ENCODE peak calls at places on chromosomes 13 and 19, in eight cellular contexts. W, H, I, E, N, M, A and U are unnamed samples. For H3K4me1, the result is how much of the 10 kb centered on the place peaks cover.

GRCh38 chr13:113468029-113468428 is 14.7 kb upstream of the ADPRHL1 start:
- DNase-seq in W (no peak), H (no peak), I (no peak), E (no peak), N (no peak), M (no peak), A (no peak), U (no peak)

GRCh38 chr13:100547805-100548204 is 40.8 kb downstream of the GGACT start:
- DNase-seq in W (no peak), H (peak), I (no peak), E (no peak), N (no peak), M (peak), A (no peak), U (no peak)

GRCh38 chr13:112931028-112931934 is 37.7 kb upstream of the MCF2L start:
- DNase-seq in W (no peak), H (no peak), I (no peak), E (peak), N (no peak), M (peak), A (peak), U (no peak)

GRCh38 chr19:4473011-4473410 is 914 bp downstream of the HDGFL2 start:
- DNase-seq in W (no peak), H (no peak), I (no peak), E (no peak), N (no peak), M (no peak), A (no peak), U (no peak)

GRCh38 chr19:4012092-4012974 is 4.8 kb downstream of the PIAS4 start:
- DNase-seq in W (no peak), H (no peak), I (no peak), E (no peak), N (no peak), M (no peak), A (no peak), U (no peak)

GRCh38 chr19:47704024-47704423 is 9.2 kb upstream of the EHD2 start:
- DNase-seq in W (no peak), H (no peak), I (no peak), E (no peak), N (no peak), M (no peak), A (peak), U (no peak)

GRCh38 chr19:536881-537404 is 5.4 kb downstream of the CDC34 start:
- DNase-seq in W (no peak), H (no peak), I (no peak), E (no peak), N (no peak), M (no peak), A (no peak), U (no peak)

GRCh38 chr13:99982741-99983400 is 1.3 kb downstream of the ZIC2 start:
- DNase-seq in W (peak), H (no peak), I (no peak), E (no peak), N (no peak), M (peak), A (no peak), U (no peak)

GRCh38 chr19:4327252-4327876 is 11.3 kb downstream of the STAP2 start:
- DNase-seq in W (peak), H (peak), I (peak), E (peak), N (peak), M (peak), A (peak), U (peak)

GRCh38 chr13:26485288-26485687 is 72.2 kb upstream of the WASF3 start:
- DNase-seq in W (no peak), H (no peak), I (no peak), E (no peak), N (no peak), M (no peak), A (no peak), U (no peak)

GRCh38 chr19:31352782-31353651 is 3.8 kb upstream of the TSHZ3 start:
- DNase-seq in W (no peak), H (no peak), I (no peak), E (no peak), N (no peak), M (no peak), A (no peak), U (no peak)

GRCh38 chr13:99898421-99898820 is 73.1 kb downstream of the ZIC5 start:
- DNase-seq in W (no peak), H (no peak), I (no peak), E (no peak), N (no peak), M (no peak), A (no peak), U (no peak)

GRCh38 chr13:113992276-113993005 is 18.6 kb upstream of the C13orf46 start:
- DNase-seq in W (no peak), H (peak), I (no peak), E (no peak), N (no peak), M (no peak), A (no peak), U (no peak)

GRCh38 chr13:75550159-75550567 is 572 bp downstream of the UCHL3 start:
- DNase-seq in W (peak), H (no peak), I (no peak), E (peak), N (no peak), M (peak), A (peak), U (no peak)

GRCh38 chr13:112968380-112968909 is 569 bp upstream of the MCF2L start:
- DNase-seq in W (no peak), H (peak), I (no peak), E (no peak), N (peak), M (peak), A (no peak), U (peak)

GRCh38 chr19:4064073-4064550 is 2.6 kb downstream of the ZBTB7A start:
- DNase-seq in W (no peak), H (peak), I (no peak), E (no peak), N (no peak), M (peak), A (peak), U (no peak)

GRCh38 chr19:47886010-47886559 is at the start of gene SULT2A1:
- DNase-seq in W (no peak), H (no peak), I (no peak), E (no peak), N (no peak), M (no peak), A (no peak), U (no peak)

GRCh38 chr13:24764276-24764630 is 284 bp downstream of the RNF17 start:
- DNase-seq in W (no peak), H (no peak), I (no peak), E (no peak), N (no peak), M (no peak), A (no peak), U (no peak)

GRCh38 chr13:25468330-25469178 is 96.8 kb downstream of the ATP8A2 start:
- DNase-seq in W (no peak), H (no peak), I (no peak), E (no peak), N (no peak), M (peak), A (no peak), U (no peak)

GRCh38 chr13:103531278-103531677 is 465.1 kb upstream of the SLC10A2 start:
- DNase-seq in W (no peak), H (no peak), I (no peak), E (no peak), N (no peak), M (no peak), A (no peak), U (no peak)

GRCh38 chr13:91329736-91330135 is 17.8 kb upstream of the MIR17HG start:
- DNase-seq in W (no peak), H (no peak), I (no peak), E (no peak), N (no peak), M (no peak), A (no peak), U (no peak)

GRCh38 chr13:32911506-32911905 is 104.7 kb upstream of the KL start:
- DNase-seq in W (no peak), H (no peak), I (no peak), E (peak), N (no peak), M (peak), A (peak), U (no peak)

GRCh38 chr19:719081-719512 is 10.4 kb downstream of the PALM start:
- DNase-seq in W (peak), H (no peak), I (peak), E (no peak), N (no peak), M (no peak), A (no peak), U (no peak)

GRCh38 chr13:112838038-112838965 is 130.7 kb upstream of the MCF2L start:
- DNase-seq in W (no peak), H (no peak), I (no peak), E (no peak), N (no peak), M (no peak), A (no peak), U (no peak)

GRCh38 chr13:113049521-113049941 is 56.1 kb upstream of the F7 start:
- DNase-seq in W (peak), H (peak), I (no peak), E (no peak), N (no peak), M (no peak), A (no peak), U (peak)

GRCh38 chr19:16078759-16079707 is 2.7 kb downstream of the TPM4 start:
- DNase-seq in W (peak), H (no peak), I (peak), E (peak), N (peak), M (peak), A (peak), U (peak)

GRCh38 chr19:49120868-49121267 is 1.5 kb downstream of the PPFIA3 start:
- DNase-seq in W (no peak), H (no peak), I (no peak), E (no peak), N (no peak), M (no peak), A (no peak), U (no peak)

GRCh38 chr19:49118565-49119410 is at the start of gene C19orf73:
- DNase-seq in W (peak), H (peak), I (peak), E (peak), N (peak), M (peak), A (peak), U (peak)

GRCh38 chr19:49119411-49120324 is at the start of gene PPFIA3:
- DNase-seq in W (peak), H (peak), I (peak), E (peak), N (no peak), M (peak), A (peak), U (peak)

GRCh38 chr19:49117677-49118564 is 1.0 kb downstream of the C19orf73 start:
- DNase-seq in W (peak), H (no peak), I (no peak), E (no peak), N (no peak), M (no peak), A (no peak), U (peak)

GRCh38 chr19:49120325-49120683 is 960 bp downstream of the PPFIA3 start:
- DNase-seq in W (no peak), H (no peak), I (no peak), E (no peak), N (no peak), M (no peak), A (no peak), U (no peak)
- H3K4me3 ChIP-seq in W (no peak), H (no peak), I (peak), E (peak), N (peak), M (no peak), A (no peak), U (no peak)

GRCh38 chr19:14515501-14516047 is 2.6 kb downstream of the DNAJB1 start:
- DNase-seq in W (no peak), H (no peak), I (no peak), E (no peak), N (no peak), M (no peak), A (peak), U (no peak)

GRCh38 chr19:14512420-14512961 is 5.7 kb downstream of the DNAJB1 start:
- DNase-seq in W (no peak), H (no peak), I (no peak), E (no peak), N (no peak), M (no peak), A (no peak), U (no peak)

GRCh38 chr19:14516048-14516534 is 2.1 kb downstream of the DNAJB1 start:
- DNase-seq in W (no peak), H (no peak), I (no peak), E (no peak), N (no peak), M (no peak), A (no peak), U (no peak)

GRCh38 chr19:14516746-14517438 is 1.3 kb downstream of the DNAJB1 start:
- DNase-seq in W (no peak), H (no peak), I (no peak), E (no peak), N (no peak), M (no peak), A (no peak), U (no peak)

DNA sequence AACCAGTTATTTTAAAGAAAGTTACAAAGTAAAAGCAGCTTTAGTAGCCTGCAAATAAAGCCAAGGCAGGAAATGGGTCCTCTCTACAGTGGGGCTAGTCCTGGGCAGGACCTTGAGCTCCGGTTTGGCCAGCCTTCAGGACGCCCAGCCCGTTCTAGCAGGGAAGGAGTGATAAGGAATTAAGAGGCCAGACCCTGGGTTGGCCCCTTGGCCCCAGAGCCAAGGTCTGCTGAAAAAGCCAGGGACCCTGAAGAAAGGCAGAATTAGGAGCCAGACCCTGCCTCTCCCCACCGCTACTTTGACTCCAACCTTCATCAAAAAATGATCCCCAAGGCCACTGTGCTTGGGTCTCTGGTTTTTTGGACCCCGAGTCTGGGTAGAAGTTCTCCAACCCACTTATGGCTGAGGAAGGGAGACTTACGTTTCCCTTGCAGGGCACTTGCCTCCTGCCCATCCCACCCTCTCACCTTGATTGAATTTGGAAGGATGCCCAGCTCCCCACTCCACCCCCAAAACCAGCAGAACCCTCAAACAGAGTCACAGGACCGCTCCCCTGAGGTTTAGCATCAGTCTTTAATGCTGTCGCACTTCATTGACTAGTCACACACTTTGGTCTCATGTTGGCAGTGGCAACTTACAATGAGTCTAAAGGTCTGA is 3.9 kb downstream of the DNAJB1 start:
- DNase-seq in W (no peak), H (no peak), I (no peak), E (no peak), N (no peak), M (no peak), A (no peak), U (no peak)
- H3K4me1 ChIP-seq in W (under half), H (under half), I (under half), E (half or more), N (under half), M (under half), A (under half), U (half or more)

GRCh38 chr19:18396471-18397241 is 766 bp downstream of the LRRC25 start:
- DNase-seq in W (no peak), H (no peak), I (no peak), E (no peak), N (no peak), M (no peak), A (no peak), U (no peak)
- H3K4me3 ChIP-seq in W (no peak), H (no peak), I (peak), E (no peak), N (no peak), M (no peak), A (no peak), U (peak)

GRCh38 chr13:46582190-46582589 is 29.2 kb downstream of the LRCH1 start:
- DNase-seq in W (no peak), H (no peak), I (no peak), E (no peak), N (no peak), M (no peak), A (no peak), U (no peak)

GRCh38 chr13:46592410-46592809 is 39.4 kb downstream of the LRCH1 start:
- DNase-seq in W (no peak), H (no peak), I (no peak), E (no peak), N (no peak), M (no peak), A (no peak), U (no peak)

GRCh38 chr13:46586766-46587509 is 34.0 kb downstream of the LRCH1 start:
- DNase-seq in W (no peak), H (no peak), I (no peak), E (no peak), N (no peak), M (no peak), A (no peak), U (no peak)

GRCh38 chr13:46593403-46593802 is 40.4 kb downstream of the LRCH1 start:
- DNase-seq in W (no peak), H (peak), I (no peak), E (no peak), N (peak), M (no peak), A (no peak), U (no peak)

GRCh38 chr13:46588019-46588418 is 35.0 kb downstream of the LRCH1 start:
- DNase-seq in W (no peak), H (no peak), I (no peak), E (no peak), N (no peak), M (no peak), A (no peak), U (no peak)
- H3K4me1 ChIP-seq in W (under half), H (under half), I (under half), E (under half), N (under half), M (under half), A (under half), U (under half)

GRCh38 chr19:39677931-39678889 is 22.5 kb downstream of the LGALS16 start:
- DNase-seq in W (no peak), H (no peak), I (no peak), E (peak), N (no peak), M (no peak), A (peak), U (no peak)
- H3K4me3 ChIP-seq in W (no peak), H (no peak), I (no peak), E (no peak), N (no peak), M (no peak), A (no peak), U (no peak)

GRCh38 chr19:6685962-6686627 is 16.1 kb upstream of the TNFSF14 start:
- DNase-seq in W (peak), H (no peak), I (no peak), E (no peak), N (no peak), M (no peak), A (no peak), U (no peak)

GRCh38 chr19:6685482-6685881 is 15.5 kb upstream of the TNFSF14 start:
- DNase-seq in W (no peak), H (no peak), I (no peak), E (no peak), N (no peak), M (no peak), A (no peak), U (no peak)

GRCh38 chr19:6683971-6684370 is 14.0 kb upstream of the TNFSF14 start:
- DNase-seq in W (no peak), H (no peak), I (no peak), E (no peak), N (no peak), M (no peak), A (no peak), U (no peak)

GRCh38 chr19:6686628-6686975 is 16.6 kb upstream of the TNFSF14 start:
- DNase-seq in W (peak), H (no peak), I (no peak), E (no peak), N (no peak), M (no peak), A (no peak), U (no peak)

GRCh38 chr19:6687117-6687516 is 17.2 kb upstream of the TNFSF14 start:
- DNase-seq in W (no peak), H (no peak), I (no peak), E (no peak), N (no peak), M (no peak), A (no peak), U (no peak)
- H3K4me1 ChIP-seq in W (under half), H (under half), I (under half), E (under half), N (under half), M (under half), A (under half), U (under half)

GRCh38 chr13:109857803-109858202 is 71.4 kb upstream of the IRS2 start:
- DNase-seq in W (no peak), H (no peak), I (no peak), E (no peak), N (no peak), M (no peak), A (no peak), U (no peak)
- H3K4me3 ChIP-seq in W (no peak), H (no peak), I (no peak), E (no peak), N (no peak), M (no peak), A (no peak), U (no peak)

GRCh38 chr13:110391273-110391672 is 84.2 kb downstream of the COL4A2 start:
- DNase-seq in W (no peak), H (no peak), I (no peak), E (no peak), N (no peak), M (no peak), A (peak), U (no peak)

GRCh38 chr13:110387451-110388140 is 80.5 kb downstream of the COL4A2 start:
- DNase-seq in W (peak), H (peak), I (no peak), E (no peak), N (no peak), M (no peak), A (peak), U (peak)

GRCh38 chr13:110388141-110388943 is 81.3 kb downstream of the COL4A2 start:
- DNase-seq in W (peak), H (peak), I (no peak), E (no peak), N (no peak), M (no peak), A (peak), U (peak)

GRCh38 chr13:110392510-110393233 is 85.6 kb downstream of the COL4A2 start:
- DNase-seq in W (no peak), H (no peak), I (no peak), E (no peak), N (no peak), M (no peak), A (peak), U (no peak)

DNA sequence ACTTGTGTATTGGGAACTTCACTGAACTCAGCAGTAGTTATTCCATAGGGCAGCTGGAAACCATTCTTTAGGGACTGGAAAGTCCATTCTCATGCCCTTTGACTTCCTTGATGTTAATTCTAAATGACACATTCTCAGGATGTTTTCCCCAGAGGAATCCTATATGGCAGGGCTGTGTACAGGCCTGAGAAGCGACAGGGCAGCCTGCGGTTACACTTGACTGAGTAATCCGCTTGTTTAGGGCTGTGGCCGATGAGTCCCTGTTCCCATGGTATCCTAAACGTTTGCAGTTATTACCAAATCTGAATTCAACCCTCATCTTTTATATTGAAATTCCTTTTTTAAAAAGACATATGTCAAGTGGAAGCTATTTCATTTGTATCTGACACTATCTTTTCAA is 83.5 kb downstream of the COL4A2 start:
- DNase-seq in W (peak), H (no peak), I (no peak), E (no peak), N (no peak), M (no peak), A (peak), U (no peak)
- H3K4me1 ChIP-seq in W (under half), H (under half), I (under half), E (under half), N (under half), M (under half), A (under half), U (under half)

GRCh38 chr19:58096884-58097283 is 1.1 kb downstream of the ZSCAN18 start:
- DNase-seq in W (no peak), H (no peak), I (no peak), E (no peak), N (no peak), M (no peak), A (no peak), U (no peak)
- H3K4me3 ChIP-seq in W (no peak), H (no peak), I (no peak), E (no peak), N (peak), M (peak), A (no peak), U (no peak)

DNA sequence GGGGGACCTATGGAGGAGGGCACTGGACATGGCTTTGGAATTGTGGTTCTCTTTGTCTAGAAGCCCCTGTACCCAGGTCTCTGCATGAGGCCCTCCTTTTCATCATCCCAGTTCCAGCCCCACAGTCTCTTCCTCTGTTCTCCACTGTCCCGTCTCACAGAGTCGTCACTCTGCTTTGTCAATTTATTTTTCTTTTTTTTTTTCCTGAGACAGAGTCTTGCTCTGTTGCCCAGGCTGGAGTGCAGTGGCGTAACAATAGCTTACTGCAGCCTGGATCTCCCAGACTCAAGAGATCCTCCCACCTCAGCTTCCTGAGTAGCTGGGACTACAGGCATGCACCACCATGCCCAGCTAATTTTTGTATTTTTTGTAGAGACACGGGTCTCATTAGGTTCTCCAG is 619 bp upstream of the EXOC3L2 start:
- DNase-seq in W (no peak), H (no peak), I (no peak), E (no peak), N (no peak), M (no peak), A (no peak), U (no peak)
- H3K4me1 ChIP-seq in W (under half), H (under half), I (under half), E (under half), N (under half), M (under half), A (under half), U (under half)